ENCODE peak calls at places on chromosomes 4 and X, in five cellular contexts. One of them, this sample, is unnamed.
A peak's percentile ranks its signal among the peaks of the same experiment; 100 is the strongest.

GRCh38 chrX:110836982-110837381 is 41.4 kb upstream of the CHRDL1 start:
- DNase-seq in OCI-LY7: no peak
- DNase-seq in dorsolateral prefrontal cortex: no peak
- DNase-seq in uterus: no peak
- DNase-seq in ascending aorta: no peak
- DNase-seq in this sample: no peak

GRCh38 chrX:85108165-85108564 is 104.5 kb downstream of the APOOL start:
- DNase-seq in OCI-LY7: no peak
- DNase-seq in dorsolateral prefrontal cortex: no peak
- DNase-seq in uterus: no peak
- DNase-seq in ascending aorta: no peak
- DNase-seq in this sample: no peak

GRCh38 chr4:98778206-98778605 is 119.8 kb upstream of the TSPAN5 start:
- DNase-seq in OCI-LY7: no peak
- DNase-seq in dorsolateral prefrontal cortex: no peak
- DNase-seq in uterus: no peak
- DNase-seq in ascending aorta: no peak
- DNase-seq in this sample: peak; percentile 23

GRCh38 chrX:13254076-13254785 is 65.6 kb downstream of the ATXN3L start:
- DNase-seq in OCI-LY7: peak; percentile 24
- DNase-seq in dorsolateral prefrontal cortex: no peak
- DNase-seq in uterus: peak; percentile 38
- DNase-seq in ascending aorta: no peak
- DNase-seq in this sample: no peak

GRCh38 chr4:98467627-98468072 is 190.8 kb downstream of the TSPAN5 start:
- DNase-seq in OCI-LY7: peak; percentile 62
- DNase-seq in dorsolateral prefrontal cortex: peak; percentile 83
- DNase-seq in uterus: peak; percentile 85
- DNase-seq in ascending aorta: peak; percentile 17
- DNase-seq in this sample: peak; percentile 67

GRCh38 chr4:95676190-95676589 is 127.4 kb upstream of the UNC5C start:
- DNase-seq in OCI-LY7: no peak
- DNase-seq in dorsolateral prefrontal cortex: no peak
- DNase-seq in uterus: no peak
- DNase-seq in ascending aorta: no peak
- DNase-seq in this sample: no peak

GRCh38 chrX:46204721-46205422 is 340.3 kb downstream of the ZNF674 start:
- DNase-seq in OCI-LY7: no peak
- DNase-seq in dorsolateral prefrontal cortex: no peak
- DNase-seq in uterus: no peak
- DNase-seq in ascending aorta: no peak
- DNase-seq in this sample: no peak

GRCh38 chr4:48243897-48244296 is 25.7 kb downstream of the TEC start:
- DNase-seq in OCI-LY7: no peak
- DNase-seq in dorsolateral prefrontal cortex: no peak
- DNase-seq in uterus: no peak
- DNase-seq in ascending aorta: no peak
- DNase-seq in this sample: no peak

GRCh38 chrX:134932528-134933217 is 58.1 kb upstream of the SMIM10 start:
- DNase-seq in OCI-LY7: no peak
- DNase-seq in dorsolateral prefrontal cortex: no peak
- DNase-seq in uterus: no peak
- DNase-seq in ascending aorta: no peak
- DNase-seq in this sample: peak; percentile 17

GRCh38 chrX:34884693-34885277 is 57.8 kb upstream of the FAM47B start:
- DNase-seq in OCI-LY7: no peak
- DNase-seq in dorsolateral prefrontal cortex: no peak
- DNase-seq in uterus: no peak
- DNase-seq in ascending aorta: no peak
- DNase-seq in this sample: no peak

GRCh38 chr4:56078866-56079265 is 130.1 kb downstream of the CEP135 start:
- DNase-seq in OCI-LY7: no peak
- DNase-seq in dorsolateral prefrontal cortex: no peak
- DNase-seq in uterus: no peak
- DNase-seq in ascending aorta: no peak
- DNase-seq in this sample: no peak

GRCh38 chr4:113618205-113618604 is 143.3 kb downstream of the CAMK2D start:
- DNase-seq in OCI-LY7: peak; percentile 55
- DNase-seq in dorsolateral prefrontal cortex: no peak
- DNase-seq in uterus: no peak
- DNase-seq in ascending aorta: no peak
- DNase-seq in this sample: no peak

GRCh38 chrX:11724122-11725017 is 33.7 kb upstream of the MSL3 start:
- DNase-seq in OCI-LY7: peak; percentile 29
- DNase-seq in dorsolateral prefrontal cortex: no peak
- DNase-seq in uterus: peak; percentile 33
- DNase-seq in ascending aorta: no peak
- DNase-seq in this sample: no peak

GRCh38 chr4:127708985-127709384 is 21.2 kb upstream of the SLC25A31 start:
- DNase-seq in OCI-LY7: no peak
- DNase-seq in dorsolateral prefrontal cortex: no peak
- DNase-seq in uterus: peak; percentile 32
- DNase-seq in ascending aorta: no peak
- DNase-seq in this sample: no peak

GRCh38 chr4:129428454-129428853 is 332.5 kb downstream of the C4orf33 start:
- DNase-seq in OCI-LY7: no peak
- DNase-seq in dorsolateral prefrontal cortex: no peak
- DNase-seq in uterus: no peak
- DNase-seq in ascending aorta: no peak
- DNase-seq in this sample: no peak

GRCh38 chr4:13527192-13527982 is 16.9 kb downstream of the NKX3-2 start:
- DNase-seq in OCI-LY7: no peak
- DNase-seq in dorsolateral prefrontal cortex: no peak
- DNase-seq in uterus: no peak
- DNase-seq in ascending aorta: no peak
- DNase-seq in this sample: no peak

GRCh38 chr4:146638801-146639351 is at the start of gene POU4F2:
- DNase-seq in OCI-LY7: no peak
- DNase-seq in dorsolateral prefrontal cortex: no peak
- DNase-seq in uterus: no peak
- DNase-seq in ascending aorta: no peak
- DNase-seq in this sample: no peak

GRCh38 chr4:146640021-146640425 is 1.3 kb downstream of the POU4F2 start:
- DNase-seq in OCI-LY7: no peak
- DNase-seq in dorsolateral prefrontal cortex: no peak
- DNase-seq in uterus: no peak
- DNase-seq in ascending aorta: no peak
- DNase-seq in this sample: no peak

GRCh38 chr4:146639414-146639814 is 721 bp downstream of the POU4F2 start:
- DNase-seq in OCI-LY7: no peak
- DNase-seq in dorsolateral prefrontal cortex: no peak
- DNase-seq in uterus: no peak
- DNase-seq in ascending aorta: no peak
- DNase-seq in this sample: no peak

GRCh38 chr4:146640459-146641061 is 1.9 kb downstream of the POU4F2 start:
- DNase-seq in OCI-LY7: no peak
- DNase-seq in dorsolateral prefrontal cortex: no peak
- DNase-seq in uterus: no peak
- DNase-seq in ascending aorta: no peak
- DNase-seq in this sample: no peak

GRCh38 chr4:146637853-146638800 is 566 bp upstream of the POU4F2 start:
- DNase-seq in OCI-LY7: no peak
- DNase-seq in dorsolateral prefrontal cortex: no peak
- DNase-seq in uterus: no peak
- DNase-seq in ascending aorta: no peak
- DNase-seq in this sample: no peak
- H3K4me3 ChIP-seq in OCI-LY7: no peak overlapping the region
- H3K4me3 ChIP-seq in dorsolateral prefrontal cortex: no peak overlapping the region
- H3K4me3 ChIP-seq in uterus: peak overlapping the region; percentile 11
- H3K4me3 ChIP-seq in ascending aorta: peak overlapping the region; percentile 40
- H3K4me3 ChIP-seq in this sample: no peak overlapping the region

GRCh38 chr4:185201983-185202962 is 1.5 kb downstream of the CFAP97 start:
- DNase-seq in OCI-LY7: peak; percentile 31
- DNase-seq in dorsolateral prefrontal cortex: no peak
- DNase-seq in uterus: no peak
- DNase-seq in ascending aorta: no peak
- DNase-seq in this sample: no peak
- H3K4me3 ChIP-seq in OCI-LY7: peak overlapping the region; percentile 78
- H3K4me3 ChIP-seq in dorsolateral prefrontal cortex: no peak overlapping the region
- H3K4me3 ChIP-seq in uterus: no peak overlapping the region
- H3K4me3 ChIP-seq in ascending aorta: peak overlapping the region; percentile 77
- H3K4me3 ChIP-seq in this sample: no peak overlapping the region

GRCh38 chr4:80268081-80268823 is 1.8 kb downstream of the FGF5 start:
- DNase-seq in OCI-LY7: no peak
- DNase-seq in dorsolateral prefrontal cortex: no peak
- DNase-seq in uterus: no peak
- DNase-seq in ascending aorta: no peak
- DNase-seq in this sample: no peak
- H3K4me3 ChIP-seq in OCI-LY7: no peak overlapping the region
- H3K4me3 ChIP-seq in dorsolateral prefrontal cortex: no peak overlapping the region
- H3K4me3 ChIP-seq in uterus: no peak overlapping the region
- H3K4me3 ChIP-seq in ascending aorta: no peak overlapping the region
- H3K4me3 ChIP-seq in this sample: peak overlapping the region; percentile 92

DNA sequence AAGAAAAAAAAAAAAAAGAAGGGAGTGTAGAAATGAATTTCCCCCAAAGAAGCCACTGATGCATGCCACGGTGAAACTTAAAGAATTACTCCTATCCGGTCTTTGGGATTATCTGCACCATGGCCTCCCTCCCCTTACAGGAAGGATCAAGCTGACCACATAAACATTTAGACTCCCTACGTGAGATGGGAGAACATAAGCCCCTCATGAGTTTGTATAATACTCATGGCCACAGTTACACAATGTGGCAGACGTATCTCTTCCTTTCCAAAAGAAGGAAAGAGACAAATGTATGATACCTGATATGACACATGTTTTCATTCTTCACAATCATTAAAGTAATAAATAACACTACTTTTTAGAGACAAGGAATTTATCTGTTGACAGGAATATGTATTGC is 3.3 kb upstream of the PTTG2 start:
- DNase-seq in OCI-LY7: no peak
- DNase-seq in dorsolateral prefrontal cortex: no peak
- DNase-seq in uterus: no peak
- DNase-seq in ascending aorta: no peak
- DNase-seq in this sample: no peak
- H3K4me3 ChIP-seq in OCI-LY7: no peak overlapping the region
- H3K4me3 ChIP-seq in dorsolateral prefrontal cortex: no peak overlapping the region
- H3K4me3 ChIP-seq in uterus: no peak overlapping the region
- H3K4me3 ChIP-seq in ascending aorta: no peak overlapping the region
- H3K4me3 ChIP-seq in this sample: no peak overlapping the region

DNA sequence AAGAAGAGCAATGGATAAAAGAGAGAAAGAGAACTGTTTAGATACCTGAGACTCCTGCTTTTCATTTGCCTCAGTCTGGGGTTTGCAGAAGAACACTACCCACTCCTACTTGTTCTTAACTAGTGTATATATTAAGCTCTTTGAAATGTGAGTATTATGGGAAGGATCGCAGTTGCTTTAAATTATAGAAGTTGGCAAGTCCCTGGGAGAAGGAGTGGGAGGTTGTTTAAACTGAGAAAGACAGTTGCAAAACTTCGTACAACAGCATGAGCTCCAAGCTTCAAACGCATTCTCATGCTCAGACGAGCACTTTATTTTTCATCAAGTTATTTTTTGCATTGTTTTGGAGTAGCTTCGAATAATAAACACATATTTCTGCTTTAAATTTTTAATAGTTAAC is 88.1 kb upstream of the C1QTNF7 start:
- DNase-seq in OCI-LY7: no peak
- DNase-seq in dorsolateral prefrontal cortex: no peak
- DNase-seq in uterus: no peak
- DNase-seq in ascending aorta: no peak
- DNase-seq in this sample: no peak
- H3K4me3 ChIP-seq in OCI-LY7: no peak overlapping the region
- H3K4me3 ChIP-seq in dorsolateral prefrontal cortex: no peak overlapping the region
- H3K4me3 ChIP-seq in uterus: peak overlapping the region; percentile 32
- H3K4me3 ChIP-seq in ascending aorta: no peak overlapping the region
- H3K4me3 ChIP-seq in this sample: no peak overlapping the region

GRCh38 chrX:153690466-153690865 is 2.7 kb downstream of the SLC6A8 start:
- DNase-seq in OCI-LY7: no peak
- DNase-seq in dorsolateral prefrontal cortex: no peak
- DNase-seq in uterus: no peak
- DNase-seq in ascending aorta: no peak
- DNase-seq in this sample: no peak

GRCh38 chrX:153688900-153689590 is 1.3 kb downstream of the SLC6A8 start:
- DNase-seq in OCI-LY7: no peak
- DNase-seq in dorsolateral prefrontal cortex: peak; percentile 64
- DNase-seq in uterus: no peak
- DNase-seq in ascending aorta: no peak
- DNase-seq in this sample: no peak

GRCh38 chrX:153688071-153688470 is 345 bp downstream of the SLC6A8 start:
- DNase-seq in OCI-LY7: no peak
- DNase-seq in dorsolateral prefrontal cortex: no peak
- DNase-seq in uterus: no peak
- DNase-seq in ascending aorta: no peak
- DNase-seq in this sample: no peak

GRCh38 chrX:153688534-153688899 is 791 bp downstream of the SLC6A8 start:
- DNase-seq in OCI-LY7: no peak
- DNase-seq in dorsolateral prefrontal cortex: no peak
- DNase-seq in uterus: no peak
- DNase-seq in ascending aorta: no peak
- DNase-seq in this sample: no peak

DNA sequence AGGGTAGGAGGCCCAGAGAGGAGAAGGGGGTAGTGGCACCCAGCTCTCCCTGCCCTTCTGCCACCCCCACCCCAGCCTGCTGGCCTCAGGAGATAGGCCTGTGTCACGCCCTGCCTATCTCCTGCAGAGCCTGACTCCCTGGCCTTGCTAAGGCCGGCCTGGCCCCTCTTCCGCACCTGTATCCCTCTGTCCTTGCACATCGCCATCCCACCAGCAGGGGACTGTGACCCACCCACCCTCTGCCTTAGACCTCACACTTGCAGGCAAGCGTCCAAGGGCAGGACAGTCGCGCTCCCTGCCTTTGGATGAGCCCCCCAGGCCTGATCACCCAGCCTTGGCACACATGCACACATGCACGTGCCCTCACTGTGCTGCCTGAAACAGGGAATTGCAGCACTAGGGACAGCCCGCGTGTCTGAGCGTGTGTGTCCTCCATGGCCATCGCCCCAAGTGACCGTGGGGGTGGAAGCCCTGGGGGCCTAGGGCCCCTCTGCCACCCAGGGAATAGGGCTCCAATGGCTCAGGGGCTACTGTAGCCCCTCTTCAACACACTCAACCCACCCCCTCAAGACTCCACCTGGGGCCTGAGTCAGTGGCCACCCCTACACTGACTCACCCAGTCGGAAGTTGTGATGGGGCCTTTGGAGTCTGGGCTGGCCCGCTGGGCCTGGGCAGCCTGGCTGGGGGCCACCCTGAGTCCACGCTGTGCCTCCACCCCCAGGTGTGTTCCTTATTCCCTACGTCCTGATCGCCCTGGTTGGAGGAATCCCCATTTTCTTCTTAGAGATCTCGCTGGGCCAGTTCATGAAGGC is 2.1 kb downstream of the SLC6A8 start:
- DNase-seq in OCI-LY7: no peak
- DNase-seq in dorsolateral prefrontal cortex: no peak
- DNase-seq in uterus: no peak
- DNase-seq in ascending aorta: no peak
- DNase-seq in this sample: no peak
- H3K4me3 ChIP-seq in OCI-LY7: no peak overlapping the region
- H3K4me3 ChIP-seq in dorsolateral prefrontal cortex: peak overlapping the region; percentile 20
- H3K4me3 ChIP-seq in uterus: no peak overlapping the region
- H3K4me3 ChIP-seq in ascending aorta: peak overlapping the region; percentile 53
- H3K4me3 ChIP-seq in this sample: peak overlapping the region; percentile 58

GRCh38 chrX:126456136-126456535 is 96.5 kb downstream of the DCAF12L1 start:
- DNase-seq in OCI-LY7: no peak
- DNase-seq in dorsolateral prefrontal cortex: no peak
- DNase-seq in uterus: no peak
- DNase-seq in ascending aorta: no peak
- DNase-seq in this sample: no peak
- H3K4me3 ChIP-seq in OCI-LY7: no peak overlapping the region
- H3K4me3 ChIP-seq in dorsolateral prefrontal cortex: no peak overlapping the region
- H3K4me3 ChIP-seq in uterus: no peak overlapping the region
- H3K4me3 ChIP-seq in ascending aorta: no peak overlapping the region
- H3K4me3 ChIP-seq in this sample: no peak overlapping the region